ENCODE peak calls at places on chromosomes 3 and 15, in six cellular contexts. I is A549, L is K562, E is HepG2, X is upper lobe of left lung, B is GM12878. K is an unnamed sample.

GRCh38 chr15:85142324-85142723 is 160.7 kb downstream of the PDE8A start:
- ATAC-seq in X (no peak), E (no peak), I (peak), L (no peak), B (no peak), K (no peak)

GRCh38 chr3:5321941-5322340 is 134.4 kb downstream of the EDEM1 start:
- ATAC-seq in E (no peak), X (no peak), B (no peak), I (peak), L (no peak), K (no peak)

GRCh38 chr15:93942140-93942808 is 289.1 kb upstream of the MCTP2 start:
- ATAC-seq in X (no peak), I (no peak), E (no peak), L (no peak), B (no peak), K (no peak)

GRCh38 chr3:159637895-159638542 is 350.6 kb upstream of the IL12A start:
- ATAC-seq in E (no peak), L (no peak), X (no peak), I (no peak), B (no peak), K (no peak)

GRCh38 chr3:153373571-153373970 is 211.5 kb downstream of the RAP2B start:
- ATAC-seq in X (peak), I (no peak), B (no peak), L (no peak), E (no peak), K (peak)

GRCh38 chr15:40272713-40273056 is 10.2 kb downstream of the ANKRD63 start:
- ATAC-seq in L (no peak), X (no peak), I (peak), B (peak), E (peak), K (no peak)

GRCh38 chr15:62475595-62475994 is 310.5 kb upstream of the C2CD4B start:
- ATAC-seq in B (no peak), L (no peak), I (no peak), E (no peak), X (no peak), K (no peak)

GRCh38 chr3:196227629-196228493 is 11.5 kb downstream of the SLC51A start:
- ATAC-seq in B (peak), L (peak), E (peak), X (peak), I (peak), K (no peak)

GRCh38 chr15:52256930-52257733 is 38.5 kb downstream of the MYO5C start:
- ATAC-seq in E (no peak), X (no peak), I (no peak), B (no peak), L (no peak), K (no peak)

GRCh38 chr15:96460106-96460505 is 129.6 kb downstream of the NR2F2 start:
- ATAC-seq in E (no peak), X (no peak), I (no peak), L (no peak), B (no peak), K (no peak)

GRCh38 chr15:99943466-99943865 is 210.2 kb upstream of the LYSMD4 start:
- ATAC-seq in X (no peak), L (no peak), I (no peak), B (no peak), E (no peak), K (no peak)

GRCh38 chr15:93372209-93372910 is 283.3 kb upstream of the RGMA start:
- ATAC-seq in L (no peak), X (no peak), E (no peak), B (no peak), I (no peak), K (no peak)

GRCh38 chr15:33160054-33160453 is 34.5 kb downstream of the FMN1 start:
- ATAC-seq in B (peak), L (no peak), E (peak), X (no peak), I (peak), K (no peak)

GRCh38 chr3:128317698-128318231 is 148.9 kb downstream of the DNAJB8 start:
- ATAC-seq in X (no peak), E (no peak), L (no peak), I (no peak), B (no peak), K (no peak)

GRCh38 chr3:15815696-15816095 is 17.9 kb upstream of the ANKRD28 start:
- ATAC-seq in I (no peak), B (peak), L (peak), X (peak), E (no peak), K (no peak)

GRCh38 chr15:92812271-92812670 is 87.9 kb upstream of the CHD2 start:
- ATAC-seq in X (no peak), B (no peak), I (no peak), L (no peak), E (no peak), K (no peak)

GRCh38 chr15:100284701-100285100 is 57.1 kb downstream of the ADAMTS17 start:
- ATAC-seq in I (no peak), X (peak), B (no peak), E (peak), L (no peak), K (peak)

GRCh38 chr3:168322941-168323340 is 227.2 kb upstream of the GOLIM4 start:
- ATAC-seq in L (no peak), X (no peak), I (no peak), B (no peak), E (no peak), K (no peak)

GRCh38 chr3:143851331-143852017 is 3.2 kb upstream of the SLC9A9 start:
- ATAC-seq in B (peak), L (no peak), I (no peak), E (peak), X (no peak), K (no peak)

GRCh38 chr3:175916151-175916946 is 1057.2 kb downstream of the NAALADL2 start:
- ATAC-seq in X (peak), E (no peak), L (no peak), I (no peak), B (no peak), K (no peak)

DNA sequence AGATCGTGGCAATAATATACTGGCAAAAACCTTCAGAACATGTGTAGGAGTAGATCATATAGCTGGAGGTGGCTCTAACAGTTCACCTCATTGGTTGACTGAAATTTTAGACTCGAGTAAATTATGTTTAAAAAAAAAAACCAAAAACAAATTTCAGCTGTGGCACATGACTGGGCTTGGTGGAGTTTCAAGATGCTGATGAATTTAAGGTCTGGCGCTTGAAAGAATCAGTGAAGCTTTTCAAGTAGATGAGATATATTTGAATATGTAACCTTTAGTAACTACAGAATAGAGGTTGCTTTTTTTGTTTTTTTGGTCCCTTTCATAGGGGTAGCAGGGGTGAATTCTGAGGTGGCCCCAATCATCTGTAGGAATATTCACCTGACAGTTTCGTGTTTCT is 65.8 kb downstream of the MAP4 start:
- ATAC-seq in E (no peak), X (no peak), L (no peak), I (no peak), B (peak), K (no peak)
- TF ChIP-seq EP300 in E (no peak), X (no peak), L (no peak), I (no peak), B (no peak), K (no peak)

GRCh38 chr3:61864886-61865285 is 303.5 kb downstream of the PTPRG start:
- ATAC-seq in L (no peak), E (no peak), I (no peak), X (no peak), B (no peak), K (no peak)
- TF ChIP-seq EP300 in L (no peak), E (no peak), I (no peak), X (no peak), B (no peak), K (no peak)

DNA sequence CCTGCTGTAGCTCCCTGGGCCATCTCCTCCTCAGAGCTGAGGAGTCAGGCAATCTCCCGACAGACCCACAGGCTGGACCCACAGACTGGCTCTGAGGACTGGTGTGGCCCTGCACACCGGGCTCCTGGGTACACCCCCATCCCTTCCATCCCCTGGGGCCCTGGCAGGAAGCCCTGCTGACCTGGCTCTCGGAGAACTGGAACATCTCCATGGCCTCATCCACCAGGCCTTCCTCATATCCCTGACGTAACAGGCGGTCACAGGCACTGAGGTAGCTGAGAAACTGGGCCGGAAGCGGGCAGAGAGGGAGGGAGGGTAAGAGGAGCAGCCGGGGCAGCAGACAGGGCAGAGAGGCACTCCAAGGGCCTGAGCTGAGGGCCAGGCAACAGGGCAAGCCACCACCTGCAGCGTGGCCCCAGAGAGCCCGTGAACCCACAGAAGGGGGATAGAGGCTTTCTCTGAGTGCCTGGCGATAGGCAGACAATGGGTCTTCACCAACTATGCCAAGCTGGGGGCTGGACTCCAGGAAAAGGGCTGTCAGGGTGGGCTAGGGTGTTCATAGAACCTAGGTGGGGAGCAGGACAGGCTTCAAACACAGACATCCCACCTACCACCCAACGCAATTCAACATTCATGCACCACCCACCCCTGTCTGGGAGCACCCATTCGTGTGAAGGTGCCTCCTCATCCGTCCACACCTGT is 17.9 kb downstream of the KBTBD13 start:
- ATAC-seq in L (no peak), I (no peak), X (no peak), E (peak), B (no peak), K (peak)
- TF ChIP-seq EP300 in L (no peak), I (no peak), X (no peak), E (no peak), B (no peak), K (no peak)

GRCh38 chr3:194313642-194314430 is 37.3 kb downstream of the CPN2 start:
- ATAC-seq in X (no peak), I (no peak), E (peak), B (no peak), L (no peak), K (peak)

GRCh38 chr3:194314669-194315068 is 36.5 kb downstream of the CPN2 start:
- ATAC-seq in I (no peak), B (no peak), L (no peak), X (no peak), E (peak), K (no peak)

GRCh38 chr3:194311000-194311399 is 40.1 kb downstream of the CPN2 start:
- ATAC-seq in E (no peak), I (no peak), B (no peak), X (no peak), L (no peak), K (no peak)

GRCh38 chr3:194312186-194312742 is 38.9 kb downstream of the CPN2 start:
- ATAC-seq in E (no peak), I (no peak), B (no peak), X (no peak), L (no peak), K (peak)

DNA sequence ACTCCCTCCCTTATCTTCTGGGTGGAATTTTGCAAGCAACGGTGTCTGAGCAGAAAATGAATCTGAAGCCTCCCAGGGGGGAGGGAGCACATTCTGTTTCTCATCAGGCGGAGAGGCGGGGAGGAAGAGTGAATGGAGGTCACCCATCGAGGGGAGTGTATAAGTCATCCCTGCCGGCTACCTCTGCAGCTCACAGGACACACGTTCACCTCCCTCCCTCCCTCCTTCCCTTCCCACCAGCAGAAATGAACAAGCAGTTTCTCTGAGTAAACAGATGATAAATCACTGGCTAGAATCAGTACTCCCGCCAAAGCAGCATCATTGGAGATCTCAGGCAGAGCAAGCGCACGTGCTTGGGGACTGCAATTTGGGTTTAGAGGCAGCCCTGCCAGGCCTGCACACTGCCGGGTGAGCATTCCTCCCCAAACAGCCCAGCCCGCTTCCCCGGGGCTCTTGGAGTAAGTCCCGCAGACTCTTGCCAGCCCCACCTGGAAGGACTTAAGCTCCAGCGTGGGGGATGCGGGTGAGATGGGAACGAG is 38.3 kb downstream of the CPN2 start:
- ATAC-seq in X (peak), L (peak), B (no peak), I (peak), E (no peak), K (peak)
- TF ChIP-seq EP300 in X (no peak), L (peak), B (no peak), I (no peak), E (no peak), K (no peak)

K was measured in gastroesophageal sphincter.